ENCODE peak calls at places on chromosome 13, in five cellular contexts. S is BE2C, M is HFFc6, O is progenitor cell of endocrine pancreas, K is cardiac fibroblast. V is an unnamed sample.

GRCh38 chr13:106105153-106105552 is 430.3 kb downstream of the EFNB2 start:
- DNase-seq in O (no peak), S (no peak), K (no peak), M (peak), V (no peak)

GRCh38 chr13:89862691-89863036 is 1484.8 kb upstream of the MIR17HG start:
- DNase-seq in O (no peak), K (no peak), S (no peak), M (no peak), V (no peak)

GRCh38 chr13:33349314-33349995 is 63.9 kb upstream of the STARD13 start:
- DNase-seq in K (no peak), S (no peak), O (no peak), M (no peak), V (no peak)

GRCh38 chr13:46552302-46552680 is 679 bp upstream of the LRCH1 start:
- DNase-seq in M (no peak), O (no peak), K (no peak), S (no peak), V (no peak)

GRCh38 chr13:21289475-21289874 is 113.0 kb downstream of the MRPL57 start:
- DNase-seq in S (no peak), M (no peak), K (no peak), O (no peak), V (no peak)

GRCh38 chr13:100336795-100337516 is 248.1 kb downstream of the PCCA start:
- DNase-seq in O (no peak), M (no peak), S (no peak), K (no peak), V (no peak)

GRCh38 chr13:113650731-113651148 is 7.3 kb downstream of the ATP4B start:
- DNase-seq in M (no peak), S (peak), K (no peak), O (no peak), V (no peak)

GRCh38 chr13:52344108-52344507 is 61.9 kb downstream of the THSD1 start:
- DNase-seq in S (no peak), O (no peak), K (peak), M (no peak), V (no peak)

GRCh38 chr13:111953546-111954178 is 113.3 kb upstream of the SOX1 start:
- DNase-seq in S (no peak), M (no peak), K (no peak), O (no peak), V (no peak)

GRCh38 chr13:95267662-95268369 is 33.4 kb downstream of the ABCC4 start:
- DNase-seq in K (peak), M (peak), S (peak), O (no peak), V (peak)

GRCh38 chr13:26784704-26785639 is 24.4 kb upstream of the GPR12 start:
- DNase-seq in S (no peak), M (no peak), O (no peak), K (no peak), V (no peak)

GRCh38 chr13:72163671-72164070 is 296.7 kb upstream of the DACH1 start:
- DNase-seq in M (no peak), O (no peak), K (no peak), S (no peak), V (no peak)

GRCh38 chr13:46964789-46965527 is 68.1 kb upstream of the HTR2A start:
- DNase-seq in O (no peak), M (peak), K (peak), S (no peak), V (peak)

GRCh38 chr13:47220453-47221150 is 323.7 kb upstream of the HTR2A start:
- DNase-seq in S (no peak), M (no peak), O (no peak), K (peak), V (no peak)

GRCh38 chr13:22176968-22177545 is 506.2 kb downstream of the FGF9 start:
- DNase-seq in M (no peak), K (no peak), O (no peak), S (no peak), V (no peak)

GRCh38 chr13:110455444-110455843 is 106.1 kb downstream of the RAB20 start:
- DNase-seq in S (no peak), M (no peak), K (no peak), O (no peak), V (no peak)

GRCh38 chr13:110457361-110457760 is 104.2 kb downstream of the RAB20 start:
- DNase-seq in O (no peak), K (no peak), S (no peak), M (no peak), V (no peak)

GRCh38 chr13:110454956-110455355 is 106.6 kb downstream of the RAB20 start:
- DNase-seq in O (no peak), M (no peak), S (no peak), K (no peak), V (no peak)

GRCh38 chr13:110456550-110456949 is 105.0 kb downstream of the RAB20 start:
- DNase-seq in M (no peak), S (no peak), K (no peak), O (no peak), V (no peak)

GRCh38 chr13:110455941-110456340 is 105.6 kb downstream of the RAB20 start:
- DNase-seq in K (peak), M (peak), O (peak), S (peak), V (no peak)
- TF ChIP-seq CTCF in K (peak), M (peak), O (peak), S (peak), V (peak)

GRCh38 chr13:88464851-88465250 is 793.7 kb downstream of the SLITRK5 start:
- DNase-seq in S (peak), M (no peak), O (no peak), K (no peak), V (no peak)
- TF ChIP-seq CTCF in S (no peak), M (no peak), O (no peak), K (no peak), V (no peak)

GRCh38 chr13:109135018-109135417 is 505.6 kb downstream of the MYO16 start:
- DNase-seq in K (no peak), O (no peak), S (no peak), M (no peak), V (no peak)
- TF ChIP-seq CTCF in K (no peak), O (peak), S (peak), M (peak), V (no peak)

DNA sequence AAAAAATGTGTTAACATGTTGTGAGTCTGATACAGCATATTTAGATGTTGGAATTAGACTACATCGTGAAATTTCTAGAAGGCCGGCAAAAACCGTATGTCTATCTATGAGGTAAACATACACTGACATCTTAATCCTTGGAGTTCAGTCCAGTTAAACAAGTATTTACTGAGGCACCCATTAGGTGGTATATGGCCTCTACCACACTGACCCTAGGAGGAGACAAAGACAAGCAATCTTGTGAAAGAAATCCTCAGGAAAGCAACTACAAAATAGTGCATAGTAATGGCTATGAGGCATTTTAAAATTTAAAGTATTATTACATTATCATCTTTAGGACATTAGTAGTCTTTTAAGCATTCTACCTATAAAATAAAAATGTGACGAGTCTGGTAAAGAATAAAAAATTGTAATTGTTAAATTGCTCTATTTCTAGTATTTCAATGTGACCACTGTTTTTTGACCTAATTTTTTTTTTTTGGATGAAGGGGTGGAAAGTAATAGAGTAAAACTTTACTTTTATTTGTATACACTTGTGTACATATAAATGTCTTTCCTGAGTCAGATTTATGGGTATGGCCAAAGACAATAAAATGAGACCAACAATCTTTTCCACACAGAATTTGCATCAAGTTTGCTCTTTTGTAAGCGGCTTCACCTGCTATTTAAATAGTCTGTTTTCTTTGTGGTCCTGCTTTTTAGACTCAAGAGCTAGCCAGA is 50.5 kb downstream of the KATNAL1 start:
- DNase-seq in O (no peak), K (peak), S (no peak), M (no peak), V (no peak)
- TF ChIP-seq CTCF in O (no peak), K (no peak), S (peak), M (no peak), V (peak)